ENCODE peak calls at places on chromosome 11, in four cellular contexts. One of them, this sample, is unnamed.

GRCh38 chr11:8631395-8632110 is 37.5 kb upstream of the STK33 start:
- DNase-seq in neural progenitor cell: no peak
- DNase-seq in cardiac muscle cell: no peak
- DNase-seq in psoas muscle: no peak
- DNase-seq in this sample: no peak

GRCh38 chr11:2528301-2529050 is 83.7 kb downstream of the KCNQ1 start:
- DNase-seq in cardiac muscle cell: no peak
- DNase-seq in neural progenitor cell: no peak
- DNase-seq in psoas muscle: peak; percentile 49
- DNase-seq in this sample: peak; percentile 54

GRCh38 chr11:1472180-1473005 is 14.2 kb downstream of the MOB2 start:
- DNase-seq in psoas muscle: peak; percentile 46
- DNase-seq in cardiac muscle cell: no peak
- DNase-seq in neural progenitor cell: no peak
- DNase-seq in this sample: no peak

GRCh38 chr11:32374261-32374711 is 61.1 kb downstream of the WT1 start:
- DNase-seq in cardiac muscle cell: peak; percentile 74
- DNase-seq in psoas muscle: no peak
- DNase-seq in neural progenitor cell: peak; percentile 67
- DNase-seq in this sample: no peak

GRCh38 chr11:12801976-12802375 is 127.8 kb downstream of the TEAD1 start:
- DNase-seq in psoas muscle: no peak
- DNase-seq in neural progenitor cell: no peak
- DNase-seq in cardiac muscle cell: no peak
- DNase-seq in this sample: no peak

GRCh38 chr11:60343094-60343704 is 16.1 kb downstream of the MS4A6E start:
- DNase-seq in cardiac muscle cell: peak; percentile 13
- DNase-seq in neural progenitor cell: peak; percentile 11
- DNase-seq in psoas muscle: no peak
- DNase-seq in this sample: no peak

GRCh38 chr11:2561283-2562180 is 116.7 kb downstream of the KCNQ1 start:
- DNase-seq in neural progenitor cell: no peak
- DNase-seq in cardiac muscle cell: no peak
- DNase-seq in psoas muscle: peak; percentile 46
- DNase-seq in this sample: no peak

GRCh38 chr11:100080401-100080800 is 606.7 kb upstream of the ARHGAP42 start:
- DNase-seq in cardiac muscle cell: no peak
- DNase-seq in neural progenitor cell: peak; percentile 5
- DNase-seq in psoas muscle: no peak
- DNase-seq in this sample: no peak

GRCh38 chr11:64028398-64029115 is 7.2 kb upstream of the FLRT1 start:
- DNase-seq in neural progenitor cell: peak; percentile 96
- DNase-seq in cardiac muscle cell: peak; percentile 89
- DNase-seq in psoas muscle: no peak
- DNase-seq in this sample: no peak

GRCh38 chr11:74683279-74683871 is 47.9 kb downstream of the CHRDL2 start:
- DNase-seq in neural progenitor cell: peak; percentile 64
- DNase-seq in cardiac muscle cell: no peak
- DNase-seq in psoas muscle: peak; percentile 61
- DNase-seq in this sample: peak; percentile 21

GRCh38 chr11:1773711-1774550 is 10.2 kb upstream of the CTSD start:
- DNase-seq in cardiac muscle cell: no peak
- DNase-seq in neural progenitor cell: no peak
- DNase-seq in psoas muscle: peak; percentile 33
- DNase-seq in this sample: no peak

GRCh38 chr11:120564573-120565301 is 53.2 kb downstream of the GRIK4 start:
- DNase-seq in psoas muscle: peak; percentile 74
- DNase-seq in neural progenitor cell: peak; percentile 74
- DNase-seq in cardiac muscle cell: peak; percentile 57
- DNase-seq in this sample: no peak

GRCh38 chr11:128527046-128527445 is 60.3 kb downstream of the ETS1 start:
- DNase-seq in neural progenitor cell: no peak
- DNase-seq in cardiac muscle cell: no peak
- DNase-seq in psoas muscle: no peak
- DNase-seq in this sample: no peak

GRCh38 chr11:128522943-128523518 is 64.3 kb downstream of the ETS1 start:
- DNase-seq in neural progenitor cell: no peak
- DNase-seq in cardiac muscle cell: no peak
- DNase-seq in psoas muscle: no peak
- DNase-seq in this sample: no peak

GRCh38 chr11:128523616-128524015 is 63.7 kb downstream of the ETS1 start:
- DNase-seq in neural progenitor cell: no peak
- DNase-seq in cardiac muscle cell: no peak
- DNase-seq in psoas muscle: no peak
- DNase-seq in this sample: no peak

GRCh38 chr11:128524172-128524571 is 63.2 kb downstream of the ETS1 start:
- DNase-seq in psoas muscle: no peak
- DNase-seq in cardiac muscle cell: no peak
- DNase-seq in neural progenitor cell: no peak
- DNase-seq in this sample: no peak

DNA sequence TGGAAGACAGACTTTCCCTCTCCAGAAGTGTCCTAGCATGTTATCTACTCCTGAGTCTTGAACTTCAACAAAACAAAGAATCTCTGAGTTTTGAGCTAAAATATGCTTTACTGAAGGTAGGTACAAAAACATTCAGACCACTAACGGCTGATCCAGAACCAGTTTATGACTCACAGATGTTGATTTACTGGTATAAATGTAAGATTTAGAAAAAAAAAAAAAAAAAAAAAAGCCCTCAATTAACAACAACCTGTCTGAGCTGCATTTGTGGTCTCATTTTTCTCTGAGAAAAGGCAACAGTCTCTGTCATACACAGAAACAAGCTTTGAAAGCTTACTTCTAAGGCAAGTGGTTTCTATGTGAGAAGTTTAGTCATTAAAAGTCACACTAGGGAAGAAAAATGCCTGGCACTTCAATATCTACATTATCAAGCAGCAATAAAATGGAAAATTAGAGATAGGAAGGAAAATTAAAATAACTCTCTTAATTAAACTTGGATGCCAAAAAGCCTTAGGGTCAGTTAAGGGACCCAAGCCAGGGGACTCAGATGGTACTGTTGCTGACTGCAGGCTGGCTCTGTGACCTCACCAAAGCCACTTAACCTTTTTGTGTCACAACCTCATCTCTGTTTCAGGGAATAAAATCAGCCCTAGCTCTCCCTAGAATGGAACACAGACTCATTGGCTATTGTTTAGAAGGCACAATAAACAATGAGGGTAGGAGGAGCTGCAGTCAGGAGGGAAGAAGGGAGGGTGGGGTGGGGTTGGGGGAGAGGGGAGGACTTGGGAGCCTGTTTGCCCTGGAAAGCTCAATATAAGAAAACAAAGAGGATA is 61.7 kb downstream of the ETS1 start:
- DNase-seq in cardiac muscle cell: no peak
- DNase-seq in psoas muscle: no peak
- DNase-seq in neural progenitor cell: peak; percentile 60
- DNase-seq in this sample: no peak
- H3K27ac ChIP-seq in cardiac muscle cell: no peak overlapping the region
- H3K27ac ChIP-seq in psoas muscle: peak overlapping the region; percentile 38
- H3K27ac ChIP-seq in neural progenitor cell: no peak overlapping the region
- H3K27ac ChIP-seq in this sample: peak overlapping the region; percentile 44

GRCh38 chr11:70250876-70251275 is 19.6 kb upstream of the PPFIA1 start:
- DNase-seq in neural progenitor cell: no peak
- DNase-seq in psoas muscle: peak; percentile 19
- DNase-seq in cardiac muscle cell: no peak
- DNase-seq in this sample: no peak
- H3K4me3 ChIP-seq in neural progenitor cell: no peak overlapping the region
- H3K4me3 ChIP-seq in psoas muscle: no peak overlapping the region
- H3K4me3 ChIP-seq in cardiac muscle cell: no peak overlapping the region
- H3K4me3 ChIP-seq in this sample: no peak overlapping the region

GRCh38 chr11:116837231-116838091 is at the start of gene APOA1:
- DNase-seq in psoas muscle: no peak
- DNase-seq in cardiac muscle cell: peak; percentile 79
- DNase-seq in neural progenitor cell: peak; percentile 50
- DNase-seq in this sample: no peak

GRCh38 chr11:116835042-116835772 is 2.2 kb downstream of the APOA1 start:
- DNase-seq in cardiac muscle cell: no peak
- DNase-seq in neural progenitor cell: no peak
- DNase-seq in psoas muscle: peak; percentile 37
- DNase-seq in this sample: no peak

GRCh38 chr11:116836648-116837023 is 786 bp downstream of the APOA1 start:
- DNase-seq in psoas muscle: no peak
- DNase-seq in cardiac muscle cell: no peak
- DNase-seq in neural progenitor cell: no peak
- DNase-seq in this sample: no peak

GRCh38 chr11:116833816-116834534 is 3.4 kb downstream of the APOA1 start:
- DNase-seq in psoas muscle: no peak
- DNase-seq in neural progenitor cell: no peak
- DNase-seq in cardiac muscle cell: no peak
- DNase-seq in this sample: no peak

DNA sequence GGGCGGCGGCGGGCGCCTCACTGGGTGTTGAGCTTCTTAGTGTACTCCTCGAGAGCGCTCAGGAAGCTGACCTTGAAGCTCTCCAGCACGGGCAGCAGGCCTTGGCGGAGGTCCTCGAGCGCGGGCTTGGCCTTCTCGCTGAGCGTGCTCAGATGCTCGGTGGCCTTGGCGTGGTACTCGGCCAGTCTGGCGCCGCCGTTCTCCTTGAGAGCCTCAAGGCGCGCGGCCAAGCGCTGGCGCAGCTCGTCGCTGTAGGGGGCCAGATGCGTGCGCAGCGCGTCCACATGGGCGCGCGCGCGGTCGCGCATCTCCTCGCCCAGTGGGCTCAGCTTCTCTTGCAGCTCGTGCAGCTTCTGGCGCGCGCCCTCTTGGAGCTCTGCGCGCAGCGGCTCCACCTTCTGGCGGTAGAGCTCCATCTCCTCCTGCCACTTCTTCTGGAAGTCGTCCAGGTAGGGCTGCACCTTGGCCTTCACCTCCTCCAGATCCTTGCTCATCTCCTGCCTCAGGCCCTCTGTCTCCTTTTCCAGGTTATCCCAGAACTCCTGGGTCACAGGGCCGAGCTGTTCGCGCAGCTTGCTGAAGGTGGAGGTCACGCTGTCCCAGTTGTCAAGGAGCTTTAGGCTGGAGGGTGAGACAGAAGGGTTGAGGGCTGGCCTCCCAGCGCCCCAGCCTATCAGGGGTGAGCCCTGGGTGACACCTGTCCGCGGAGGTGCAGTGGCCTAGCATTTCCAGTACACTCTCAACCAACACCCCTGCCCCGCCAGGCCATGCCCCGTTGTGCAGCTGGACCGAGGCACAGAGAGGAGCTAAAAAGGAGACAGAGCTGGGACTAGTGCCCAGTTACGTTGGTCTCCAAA is 1.4 kb downstream of the APOA1 start:
- DNase-seq in psoas muscle: peak; percentile 94
- DNase-seq in neural progenitor cell: peak; percentile 96
- DNase-seq in cardiac muscle cell: peak; percentile 93
- DNase-seq in this sample: peak; percentile 83
- H3K27ac ChIP-seq in psoas muscle: peak overlapping the region; percentile 51
- H3K27ac ChIP-seq in neural progenitor cell: no peak overlapping the region
- H3K27ac ChIP-seq in cardiac muscle cell: peak overlapping the region; percentile 87
- H3K27ac ChIP-seq in this sample: peak overlapping the region; percentile 56

DNA sequence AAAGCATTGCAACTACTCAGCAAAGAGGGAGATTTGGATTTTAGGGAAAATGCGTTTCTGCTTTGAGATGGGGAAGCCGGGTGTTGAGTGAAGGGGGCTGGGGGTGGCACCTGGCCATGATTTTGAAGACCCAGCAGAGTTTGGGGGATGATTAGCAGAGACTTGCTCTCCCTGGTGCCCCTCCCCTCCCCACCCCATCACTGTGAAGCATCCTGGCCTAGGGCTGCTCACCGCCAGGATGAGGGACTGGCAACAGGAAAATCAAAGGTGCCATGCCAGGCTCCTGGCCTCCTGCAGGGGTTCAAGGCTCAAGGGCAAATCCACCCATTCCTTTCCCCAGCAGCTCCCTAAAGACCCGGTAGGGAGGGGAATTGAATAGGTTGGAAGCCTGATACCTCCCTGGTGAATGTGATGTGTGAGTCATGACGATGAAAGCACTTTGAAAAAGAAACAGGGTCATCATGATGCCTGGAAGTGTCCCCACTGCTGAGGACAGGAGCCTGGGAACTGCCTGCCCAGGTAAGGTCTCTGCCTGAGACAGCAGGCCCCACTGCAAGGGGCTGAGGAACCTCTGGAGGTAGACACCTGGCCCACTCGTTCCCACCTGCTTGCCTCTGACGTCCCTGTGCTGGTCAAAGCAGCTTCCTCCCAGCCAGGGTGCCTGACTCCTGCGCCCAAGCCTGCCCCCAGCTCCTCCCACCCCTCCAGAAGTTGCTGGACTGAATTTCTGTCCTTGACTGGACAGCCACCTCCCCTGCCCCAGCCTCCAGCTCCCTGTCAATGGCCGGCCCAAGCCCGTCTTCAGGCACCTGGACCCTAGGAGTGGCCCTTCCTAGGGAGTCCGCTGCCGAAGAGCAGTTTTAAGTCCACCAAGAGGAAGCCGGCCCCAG is 1.7 kb downstream of the CHST1 start:
- DNase-seq in cardiac muscle cell: no peak
- DNase-seq in psoas muscle: no peak
- DNase-seq in neural progenitor cell: no peak
- DNase-seq in this sample: no peak
- H3K4me3 ChIP-seq in cardiac muscle cell: peak overlapping the region; percentile 78
- H3K4me3 ChIP-seq in psoas muscle: peak overlapping the region; percentile 80
- H3K4me3 ChIP-seq in neural progenitor cell: peak overlapping the region; percentile 85
- H3K4me3 ChIP-seq in this sample: peak overlapping the region; percentile 75

DNA sequence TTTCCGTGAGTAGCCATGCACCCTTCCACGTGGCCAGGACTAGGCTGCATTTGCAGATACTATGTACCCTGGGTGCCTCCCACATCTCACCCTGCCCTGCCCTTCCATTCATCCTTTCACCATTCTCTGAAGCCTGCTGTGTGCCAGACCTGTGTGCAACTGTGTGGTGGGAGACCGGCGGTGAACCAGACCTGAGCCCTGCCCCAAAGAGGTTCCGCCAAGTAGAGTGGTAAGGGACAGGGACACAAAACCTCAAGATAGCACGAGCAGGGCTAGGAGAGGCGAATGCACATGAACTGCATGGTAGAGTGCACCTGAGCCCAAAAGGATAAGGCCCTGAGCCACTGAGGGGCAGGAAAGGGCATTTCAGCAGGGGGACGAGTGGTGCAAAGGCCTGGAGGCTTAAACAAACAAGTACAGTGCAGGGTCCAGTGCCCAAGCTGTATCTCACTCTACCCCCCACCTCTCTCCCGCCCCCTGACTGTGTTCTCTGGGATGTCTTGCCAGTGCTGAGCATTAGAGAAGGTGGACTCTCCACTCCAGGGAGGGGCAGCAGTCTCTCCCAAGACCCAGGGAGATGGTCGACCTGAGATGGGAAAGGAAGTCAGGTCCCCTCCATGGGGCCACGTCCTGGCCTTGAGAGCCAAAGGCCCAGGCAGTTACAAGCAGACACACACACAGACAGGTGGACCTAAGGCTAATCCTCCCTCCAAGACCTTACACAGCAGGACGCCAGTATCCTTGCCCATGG is 14.1 kb upstream of the ARAP1 start:
- DNase-seq in cardiac muscle cell: no peak
- DNase-seq in psoas muscle: no peak
- DNase-seq in neural progenitor cell: no peak
- DNase-seq in this sample: no peak
- H3K27ac ChIP-seq in cardiac muscle cell: no peak overlapping the region
- H3K27ac ChIP-seq in psoas muscle: no peak overlapping the region
- H3K27ac ChIP-seq in neural progenitor cell: no peak overlapping the region
- H3K27ac ChIP-seq in this sample: no peak overlapping the region

This sample was measured in tibial artery.